ENCODE peak calls at places on chromosomes 5 and 9, in seven cellular contexts. F, T, K, D, U, B and P are unnamed samples.

GRCh38 chr9:26243722-26244121 is 565.5 kb upstream of the TUSC1 start:
- DNase-seq in F (no peak), T (peak), K (no peak), D (no peak), U (no peak), B (no peak), P (no peak)

GRCh38 chr5:472656-473343 is 29.8 kb downstream of the EXOC3 start:
- DNase-seq in F (peak), T (peak), K (peak), D (peak), U (peak), B (peak), P (peak)

GRCh38 chr5:177317959-177318377 is 6.3 kb upstream of the MXD3 start:
- DNase-seq in F (peak), T (peak), K (peak), D (peak), U (peak), B (peak), P (peak)

GRCh38 chr9:122016789-122017188 is 76.3 kb downstream of the TTLL11 start:
- DNase-seq in F (no peak), T (no peak), K (no peak), D (no peak), U (peak), B (no peak), P (no peak)

GRCh38 chr9:78363221-78363620 is 66.3 kb downstream of the PSAT1 start:
- DNase-seq in F (no peak), T (peak), K (no peak), D (no peak), U (no peak), B (no peak), P (no peak)

GRCh38 chr5:16461782-16462181 is 3.8 kb downstream of the ZNF622 start:
- DNase-seq in F (no peak), T (peak), K (no peak), D (no peak), U (no peak), B (no peak), P (no peak)

GRCh38 chr9:8315211-8315610 is 515.6 kb upstream of the DMAC1 start:
- DNase-seq in F (no peak), T (no peak), K (no peak), D (no peak), U (no peak), B (no peak), P (no peak)

GRCh38 chr9:138020120-138020794 is 142.7 kb downstream of the CACNA1B start:
- DNase-seq in F (no peak), T (no peak), K (no peak), D (no peak), U (no peak), B (no peak), P (no peak)

GRCh38 chr5:90402521-90403255 is 6.9 kb downstream of the CETN3 start:
- DNase-seq in F (no peak), T (peak), K (no peak), D (no peak), U (no peak), B (no peak), P (no peak)

GRCh38 chr5:68225188-68225910 is 9.8 kb downstream of the PIK3R1 start:
- DNase-seq in F (no peak), T (peak), K (no peak), D (no peak), U (no peak), B (no peak), P (no peak)